ENCODE peak calls at places on chromosomes 12 and 14, in ten cellular contexts. T is stimulated activated naive CD8-positive, alpha-beta T cell treated with anti-CD3 and anti-CD28 coated beads, Interleukin-15, amount 100 ng/mL, for 72 hours; R is psoas muscle; S is RPMI7951; P is left cardiac atrium; W is activated effector memory CD4-positive, alpha-beta T cell treated with anti-CD3 and anti-CD28 coated beads, Interleukin-2, amount 50 U/mL, for 16 hours; L is cardiac fibroblast; Y is naive thymus-derived CD8-positive, alpha-beta T cell; Q is activated T-cell treated with anti-CD3 and anti-CD28 coated beads, Interleukin-2, amount 50 U/mL, for 4 hours; E is fibroblast of pulmonary artery. X is an unnamed sample.
A peak's percentile ranks its signal among the peaks of the same experiment; 100 is the strongest.

GRCh38 chr12:24997970-24998582 is 49.2 kb upstream of the BCAT1 start:
- DNase-seq in T (no peak), R (no peak), S (peak; percentile 64), P (no peak), W (no peak), L (peak; percentile 78), Y (no peak), Q (no peak), E (peak; percentile 61), X (no peak)

GRCh38 chr14:73462078-73462715 is 3.9 kb upstream of the NUMB start:
- DNase-seq in T (no peak), R (no peak), S (peak; percentile 65), P (peak; percentile 53), W (no peak), L (peak; percentile 51), Y (no peak), Q (no peak), E (peak; percentile 67), X (no peak)

GRCh38 chr12:13073191-13073590 is 29.0 kb downstream of the FAM234B start:
- DNase-seq in T (no peak), R (no peak), S (no peak), P (no peak), W (no peak), L (no peak), Y (no peak), Q (no peak), E (no peak), X (no peak)

GRCh38 chr14:24430143-24430681 is 458 bp downstream of the KHNYN start:
- DNase-seq in T (peak; percentile 71), R (peak; percentile 85), S (peak; percentile 75), P (peak; percentile 89), W (peak; percentile 86), L (peak; percentile 85), Y (peak; percentile 54), Q (no peak), E (peak; percentile 84), X (peak; percentile 54)

GRCh38 chr14:99611639-99612038 is 7.6 kb upstream of the CCDC85C start:
- DNase-seq in T (no peak), R (no peak), S (no peak), P (no peak), W (no peak), L (no peak), Y (no peak), Q (no peak), E (no peak), X (no peak)

GRCh38 chr12:23533699-23534098 is 415.8 kb downstream of the SOX5 start:
- DNase-seq in T (no peak), R (no peak), S (no peak), P (no peak), W (no peak), L (no peak), Y (no peak), Q (no peak), E (no peak), X (no peak)

GRCh38 chr12:55671746-55672145 is 35.1 kb downstream of the OR10P1 start:
- DNase-seq in T (no peak), R (no peak), S (no peak), P (no peak), W (no peak), L (no peak), Y (no peak), Q (no peak), E (no peak), X (no peak)

GRCh38 chr14:67411820-67412421 is at the start of gene PLEK2:
- DNase-seq in T (peak; percentile 44), R (peak; percentile 42), S (peak; percentile 54), P (peak; percentile 46), W (peak; percentile 81), L (peak; percentile 54), Y (peak; percentile 52), Q (peak; percentile 41), E (peak; percentile 33), X (no peak)

GRCh38 chr14:65095633-65096205 is 6.6 kb downstream of the MAX start:
- DNase-seq in T (no peak), R (peak; percentile 55), S (peak; percentile 6), P (peak; percentile 54), W (no peak), L (peak; percentile 63), Y (no peak), Q (no peak), E (peak; percentile 84), X (no peak)

GRCh38 chr14:39034481-39035296 is 68.3 kb downstream of the SEC23A start:
- DNase-seq in T (no peak), R (no peak), S (no peak), P (no peak), W (no peak), L (peak; percentile 29), Y (no peak), Q (no peak), E (peak; percentile 46), X (peak; percentile 20)

GRCh38 chr14:101997429-101998336 is 33.3 kb downstream of the DYNC1H1 start:
- DNase-seq in T (no peak), R (no peak), S (no peak), P (no peak), W (no peak), L (no peak), Y (no peak), Q (no peak), E (no peak), X (no peak)

GRCh38 chr12:81520064-81520945 is 238.8 kb downstream of the PPFIA2 start:
- DNase-seq in T (no peak), R (no peak), S (peak; percentile 0), P (no peak), W (no peak), L (peak; percentile 4), Y (no peak), Q (no peak), E (no peak), X (no peak)

GRCh38 chr12:92142251-92142896 is 3.3 kb downstream of the BTG1 start:
- DNase-seq in T (no peak), R (no peak), S (no peak), P (no peak), W (no peak), L (peak; percentile 11), Y (no peak), Q (no peak), E (no peak), X (no peak)

X was measured in trophoblast cell.